ENCODE peak calls at places on chromosomes 3 and 15, in eight cellular contexts. X is B cell, Y is testis, Q is HL-60, W is fibroblast of mammary gland, D is BJ, B is endothelial cell, U is thoracic aorta. G is an unnamed sample.

GRCh38 chr3:11764931-11765363 is 81.7 kb downstream of the TAMM41 start:
- DNase-seq in Y (no peak), W (peak; percentile 83), Q (peak; percentile 8), B (no peak), D (peak; percentile 46), X (no peak), U (no peak), G (no peak)

GRCh38 chr3:189305412-189305811 is 133.6 kb downstream of the TPRG1 start:
- DNase-seq in D (no peak), U (no peak), Y (no peak), W (peak; percentile 1), X (no peak), B (no peak), Q (no peak), G (no peak)

GRCh38 chr3:63355809-63356208 is 77.7 kb downstream of the SYNPR start:
- DNase-seq in Q (no peak), W (peak; percentile 95), U (no peak), Y (no peak), X (no peak), B (no peak), D (no peak), G (no peak)

GRCh38 chr15:96361309-96362000 is 31.0 kb downstream of the NR2F2 start:
- DNase-seq in W (no peak), B (no peak), U (no peak), D (no peak), Y (no peak), Q (no peak), X (peak; percentile 33), G (no peak)

GRCh38 chr15:85789496-85789875 is 5.2 kb downstream of the KLHL25 start:
- DNase-seq in D (no peak), W (no peak), Q (no peak), Y (no peak), B (no peak), U (no peak), X (no peak), G (no peak)

GRCh38 chr3:132135628-132136333 is 101.0 kb upstream of the CPNE4 start:
- DNase-seq in X (no peak), U (no peak), Y (no peak), B (no peak), W (peak; percentile 98), D (peak; percentile 94), Q (no peak), G (no peak)

GRCh38 chr3:132730891-132731580 is 8.8 kb upstream of the NPHP3 start:
- DNase-seq in D (no peak), Y (no peak), Q (no peak), X (no peak), W (peak; percentile 63), U (no peak), B (peak; percentile 33), G (no peak)

GRCh38 chr15:48565560-48566482 is 79.7 kb downstream of the FBN1 start:
- DNase-seq in Q (no peak), U (no peak), W (peak; percentile 98), D (peak; percentile 76), X (no peak), B (no peak), Y (no peak), G (no peak)

GRCh38 chr3:50336452-50337174 is 4.0 kb downstream of the RASSF1 start:
- DNase-seq in B (no peak), Q (no peak), X (peak; percentile 92), U (no peak), W (peak; percentile 46), D (no peak), Y (no peak), G (no peak)

GRCh38 chr3:143119974-143120715 is 574 bp downstream of the CHST2 start:
- DNase-seq in U (no peak), B (peak; percentile 51), W (no peak), D (no peak), X (peak; percentile 60), Q (no peak), Y (no peak), G (no peak)

GRCh38 chr3:54892168-54892567 is 35.7 kb downstream of the LRTM1 start:
- DNase-seq in Y (no peak), X (no peak), D (no peak), W (no peak), U (no peak), Q (no peak), B (no peak), G (no peak)

GRCh38 chr3:17833786-17834559 is 91.5 kb upstream of the TBC1D5 start:
- DNase-seq in B (no peak), D (no peak), U (no peak), W (no peak), Q (no peak), Y (no peak), X (no peak), G (no peak)

GRCh38 chr3:125045965-125046364 is 9.8 kb downstream of the HEG1 start:
- DNase-seq in W (peak; percentile 84), Y (no peak), U (no peak), D (peak; percentile 32), B (no peak), X (no peak), Q (no peak), G (no peak)
- TF ChIP-seq CTCF in W (peak; percentile 50), Y (no peak), U (no peak), D (peak; percentile 59), B (no peak), X (no peak), Q (no peak), G (no peak)

GRCh38 chr15:57111002-57111401 is 192.6 kb downstream of the TCF12 start:
- DNase-seq in D (no peak), Y (no peak), B (no peak), Q (no peak), W (no peak), X (no peak), U (no peak), G (no peak)
- TF ChIP-seq CTCF in D (peak; percentile 30), Y (no peak), B (peak; percentile 41), Q (no peak), W (peak; percentile 8), X (no peak), U (peak; percentile 36), G (no peak)

GRCh38 chr3:68996356-68996995 is 17.0 kb downstream of the EOGT start:
- DNase-seq in B (no peak), X (no peak), Y (no peak), D (no peak), Q (no peak), W (peak; percentile 41), U (no peak), G (no peak)

GRCh38 chr3:68999605-69000004 is 13.9 kb downstream of the EOGT start:
- DNase-seq in B (no peak), X (no peak), U (no peak), D (no peak), Y (no peak), W (no peak), Q (no peak), G (no peak)

GRCh38 chr3:68997887-68998286 is 15.6 kb downstream of the EOGT start:
- DNase-seq in W (no peak), B (no peak), U (no peak), Q (no peak), X (no peak), D (no peak), Y (no peak), G (no peak)
- TF ChIP-seq CTCF in W (no peak), B (peak; percentile 57), U (no peak), Q (no peak), X (peak; percentile 13), D (no peak), Y (peak; percentile 14), G (no peak)

DNA sequence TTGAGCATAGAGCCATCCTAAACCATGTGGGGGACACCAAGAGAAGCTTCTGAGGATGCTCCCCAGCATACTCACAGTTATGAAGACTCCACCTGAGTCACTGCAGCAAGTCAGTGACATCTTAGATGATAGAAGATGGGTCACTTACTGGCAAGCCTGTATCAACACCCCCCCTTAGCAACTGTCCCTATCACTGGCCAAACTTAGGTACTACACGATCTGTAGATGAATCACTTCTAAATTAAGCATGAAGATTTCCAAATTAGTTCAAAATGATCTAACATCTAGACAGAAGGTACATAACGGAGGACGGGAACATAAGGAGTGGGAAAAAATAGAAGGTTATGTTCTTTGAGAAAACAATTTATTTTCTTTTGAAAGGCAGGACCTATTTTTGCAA is 13.2 kb upstream of the LMCD1 start:
- DNase-seq in Q (no peak), U (no peak), Y (no peak), X (no peak), W (peak; percentile 90), B (no peak), D (no peak), G (no peak)
- TF ChIP-seq CTCF in Q (no peak), U (peak; percentile 49), Y (no peak), X (no peak), W (peak; percentile 5), B (no peak), D (no peak), G (no peak)

GRCh38 chr15:33994005-33994615 is 25.8 kb downstream of the CHRM5 start:
- DNase-seq in U (no peak), X (no peak), Q (no peak), W (peak; percentile 45), Y (no peak), B (peak; percentile 44), D (no peak), G (no peak)
- TF ChIP-seq CTCF in U (no peak), X (no peak), Q (no peak), W (peak; percentile 48), Y (no peak), B (no peak), D (peak; percentile 56), G (no peak)

DNA sequence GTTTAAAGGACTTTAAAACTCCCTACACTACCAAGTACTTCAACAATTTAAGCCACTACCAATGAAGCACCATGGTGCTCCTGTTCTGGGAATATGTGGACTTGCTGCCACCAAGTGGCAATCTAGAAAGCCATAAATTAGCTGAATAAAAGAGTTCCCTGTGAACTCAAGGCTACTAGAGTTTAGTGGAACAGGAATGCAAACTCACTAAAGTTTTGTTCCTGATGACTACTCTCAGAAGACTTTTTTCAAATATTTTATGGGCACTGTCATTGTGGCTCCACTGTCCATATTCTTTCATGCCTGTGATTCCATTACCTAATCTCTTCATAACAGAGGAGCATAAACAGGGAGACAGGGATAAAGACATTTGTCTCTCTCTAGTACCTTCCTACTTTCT is 63.9 kb downstream of the TMCC1 start:
- DNase-seq in D (peak; percentile 93), B (peak; percentile 22), U (no peak), X (peak; percentile 8), Y (peak; percentile 66), Q (peak; percentile 16), W (peak; percentile 90), G (peak; percentile 80)
- TF ChIP-seq CTCF in D (peak; percentile 56), B (peak; percentile 18), U (peak; percentile 54), X (peak; percentile 47), Y (no peak), Q (peak; percentile 59), W (peak; percentile 66), G (peak; percentile 40)

DNA sequence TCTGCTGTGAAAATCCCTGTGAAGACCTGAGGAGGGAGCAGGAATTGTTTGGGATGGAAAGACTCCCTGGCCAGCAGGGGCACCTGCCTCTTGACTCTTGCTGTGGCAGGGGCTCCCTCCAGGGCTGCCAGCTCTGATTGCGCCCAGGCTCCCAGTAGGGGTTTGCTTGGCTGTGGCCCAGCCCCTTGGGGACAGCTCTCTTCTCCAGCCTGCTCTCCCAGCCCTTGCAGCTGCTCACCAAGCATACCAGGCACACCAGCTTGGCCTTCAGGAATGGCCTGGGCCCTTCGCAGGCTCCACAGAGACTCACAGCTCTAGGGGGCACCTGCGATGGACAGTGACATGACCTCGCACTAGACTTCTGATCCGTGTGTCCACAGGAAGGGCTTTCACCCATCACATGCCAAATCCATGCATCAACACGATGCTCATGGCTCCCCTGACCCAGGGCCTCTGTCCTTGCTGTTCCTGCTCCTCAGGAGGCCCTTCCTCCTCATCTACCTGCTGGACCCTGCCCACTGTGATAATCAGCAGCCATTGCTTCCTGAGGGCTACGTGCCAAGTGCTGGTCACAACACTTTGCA is 61.8 kb downstream of the SCN5A start:
- DNase-seq in X (no peak), Q (no peak), B (no peak), U (no peak), W (no peak), Y (peak; percentile 4), D (no peak), G (no peak)
- TF ChIP-seq CTCF in X (no peak), Q (no peak), B (no peak), U (no peak), W (no peak), Y (no peak), D (no peak), G (no peak)

G was measured in adrenal gland.